ENCODE peak calls at places on chromosome 21, in four cellular contexts. One of them, this sample, is unnamed.

GRCh38 chr21:37073417-37074194 is 552 bp downstream of the TTC3 start:
- DNase-seq in HFF-Myc: no peak
- DNase-seq in epithelial cell of esophagus: peak
- DNase-seq in Right ventricle myocardium inferior: peak
- DNase-seq in this sample: peak

GRCh38 chr21:34133392-34133791 is 60.0 kb downstream of the MRPS6 start:
- DNase-seq in Right ventricle myocardium inferior: no peak
- DNase-seq in HFF-Myc: no peak
- DNase-seq in epithelial cell of esophagus: no peak
- DNase-seq in this sample: no peak

GRCh38 chr21:14690886-14691285 is 144.8 kb upstream of the SAMSN1 start:
- DNase-seq in epithelial cell of esophagus: peak
- DNase-seq in HFF-Myc: no peak
- DNase-seq in Right ventricle myocardium inferior: no peak
- DNase-seq in this sample: no peak

GRCh38 chr21:44514746-44515358 is 25.1 kb downstream of the KRTAP10-1 start:
- DNase-seq in HFF-Myc: no peak
- DNase-seq in epithelial cell of esophagus: no peak
- DNase-seq in Right ventricle myocardium inferior: no peak
- DNase-seq in this sample: no peak

GRCh38 chr21:35436899-35437298 is 387.8 kb upstream of the RUNX1 start:
- DNase-seq in HFF-Myc: no peak
- DNase-seq in epithelial cell of esophagus: peak
- DNase-seq in Right ventricle myocardium inferior: no peak
- DNase-seq in this sample: no peak

GRCh38 chr21:24076179-24076578 is 1531.1 kb downstream of the MRPL39 start:
- DNase-seq in Right ventricle myocardium inferior: no peak
- DNase-seq in epithelial cell of esophagus: no peak
- DNase-seq in HFF-Myc: no peak
- DNase-seq in this sample: no peak

GRCh38 chr21:44549525-44550211 is 1.6 kb downstream of the KRTAP10-2 start:
- DNase-seq in Right ventricle myocardium inferior: no peak
- DNase-seq in HFF-Myc: no peak
- DNase-seq in epithelial cell of esophagus: no peak
- DNase-seq in this sample: no peak

GRCh38 chr21:41900401-41900800 is 21.3 kb upstream of the PRDM15 start:
- DNase-seq in HFF-Myc: no peak
- DNase-seq in Right ventricle myocardium inferior: no peak
- DNase-seq in epithelial cell of esophagus: peak
- DNase-seq in this sample: no peak

GRCh38 chr21:16145479-16145878 is 415.7 kb downstream of the USP25 start:
- DNase-seq in Right ventricle myocardium inferior: no peak
- DNase-seq in epithelial cell of esophagus: no peak
- DNase-seq in HFF-Myc: no peak
- DNase-seq in this sample: peak

GRCh38 chr21:43956667-43957030 is 55.5 kb upstream of the TRAPPC10 start:
- DNase-seq in HFF-Myc: no peak
- DNase-seq in epithelial cell of esophagus: no peak
- DNase-seq in Right ventricle myocardium inferior: peak
- DNase-seq in this sample: no peak

GRCh38 chr21:27104749-27105439 is 138.0 kb upstream of the ADAMTS5 start:
- DNase-seq in Right ventricle myocardium inferior: no peak
- DNase-seq in epithelial cell of esophagus: peak
- DNase-seq in HFF-Myc: no peak
- DNase-seq in this sample: no peak

GRCh38 chr21:38147391-38147790 is 109.4 kb upstream of the KCNJ15 start:
- DNase-seq in HFF-Myc: no peak
- DNase-seq in epithelial cell of esophagus: no peak
- DNase-seq in Right ventricle myocardium inferior: no peak
- DNase-seq in this sample: no peak

GRCh38 chr21:43913928-43914327 is 48.9 kb downstream of the AGPAT3 start:
- DNase-seq in HFF-Myc: no peak
- DNase-seq in Right ventricle myocardium inferior: no peak
- DNase-seq in epithelial cell of esophagus: no peak
- DNase-seq in this sample: no peak

GRCh38 chr21:33325222-33326067 is 675 bp downstream of the IFNAR1 start:
- DNase-seq in HFF-Myc: peak
- DNase-seq in epithelial cell of esophagus: peak
- DNase-seq in Right ventricle myocardium inferior: peak
- DNase-seq in this sample: peak

GRCh38 chr21:16216595-16216994 is 486.8 kb downstream of the USP25 start:
- DNase-seq in Right ventricle myocardium inferior: no peak
- DNase-seq in HFF-Myc: no peak
- DNase-seq in epithelial cell of esophagus: no peak
- DNase-seq in this sample: no peak

GRCh38 chr21:34877485-34878128 is 171.5 kb downstream of the RUNX1 start:
- DNase-seq in Right ventricle myocardium inferior: no peak
- DNase-seq in HFF-Myc: no peak
- DNase-seq in epithelial cell of esophagus: peak
- DNase-seq in this sample: no peak

GRCh38 chr21:35352066-35352770 is 303.1 kb upstream of the RUNX1 start:
- DNase-seq in epithelial cell of esophagus: peak
- DNase-seq in Right ventricle myocardium inferior: no peak
- DNase-seq in HFF-Myc: no peak
- DNase-seq in this sample: no peak

GRCh38 chr21:16279658-16280581 is 550.1 kb downstream of the USP25 start:
- DNase-seq in HFF-Myc: no peak
- DNase-seq in Right ventricle myocardium inferior: peak
- DNase-seq in epithelial cell of esophagus: peak
- DNase-seq in this sample: no peak

GRCh38 chr21:46189213-46189958 is 5.1 kb upstream of the SPATC1L start:
- DNase-seq in Right ventricle myocardium inferior: no peak
- DNase-seq in HFF-Myc: no peak
- DNase-seq in epithelial cell of esophagus: peak
- DNase-seq in this sample: no peak

GRCh38 chr21:44333701-44334636 is 5.2 kb downstream of the CFAP410 start:
- DNase-seq in Right ventricle myocardium inferior: peak
- DNase-seq in epithelial cell of esophagus: peak
- DNase-seq in HFF-Myc: no peak
- DNase-seq in this sample: no peak

GRCh38 chr21:45280178-45280821 is 7.4 kb downstream of the POFUT2 start:
- DNase-seq in Right ventricle myocardium inferior: no peak
- DNase-seq in HFF-Myc: no peak
- DNase-seq in epithelial cell of esophagus: no peak
- DNase-seq in this sample: no peak

GRCh38 chr21:34935452-34935851 is 113.7 kb downstream of the RUNX1 start:
- DNase-seq in HFF-Myc: no peak
- DNase-seq in Right ventricle myocardium inferior: no peak
- DNase-seq in epithelial cell of esophagus: peak
- DNase-seq in this sample: no peak

GRCh38 chr21:37367758-37368535 is 1.4 kb downstream of the DYRK1A start:
- DNase-seq in HFF-Myc: no peak
- DNase-seq in epithelial cell of esophagus: peak
- DNase-seq in Right ventricle myocardium inferior: peak
- DNase-seq in this sample: peak

GRCh38 chr21:33401617-33401967 is 1.6 kb upstream of the IFNGR2 start:
- DNase-seq in HFF-Myc: no peak
- DNase-seq in Right ventricle myocardium inferior: no peak
- DNase-seq in epithelial cell of esophagus: no peak
- DNase-seq in this sample: no peak

GRCh38 chr21:34196996-34197395 is 123.6 kb downstream of the MRPS6 start:
- DNase-seq in Right ventricle myocardium inferior: no peak
- DNase-seq in HFF-Myc: no peak
- DNase-seq in epithelial cell of esophagus: no peak
- DNase-seq in this sample: no peak

GRCh38 chr21:39867198-39867650 is at the start of gene PCP4:
- DNase-seq in HFF-Myc: no peak
- DNase-seq in epithelial cell of esophagus: peak
- DNase-seq in Right ventricle myocardium inferior: no peak
- DNase-seq in this sample: peak

GRCh38 chr21:38460171-38460742 is 38.0 kb downstream of the ERG start:
- DNase-seq in Right ventricle myocardium inferior: no peak
- DNase-seq in epithelial cell of esophagus: peak
- DNase-seq in HFF-Myc: peak
- DNase-seq in this sample: no peak

GRCh38 chr21:38806153-38806941 is 618 bp downstream of the ETS2 start:
- DNase-seq in HFF-Myc: no peak
- DNase-seq in epithelial cell of esophagus: no peak
- DNase-seq in Right ventricle myocardium inferior: peak
- DNase-seq in this sample: peak

GRCh38 chr21:45825209-45825602 is 156.4 kb upstream of the COL6A1 start:
- DNase-seq in HFF-Myc: no peak
- DNase-seq in epithelial cell of esophagus: no peak
- DNase-seq in Right ventricle myocardium inferior: peak
- DNase-seq in this sample: no peak

This sample was measured in BE2C.